ENCODE peak calls at places on chromosomes 2 and 18, in ten cellular contexts. X is immature natural killer cell; M is HTR-8/SVneo; N is NCI-H187 treated with DMSO at 0.1 percent for 48 hours; I is NCI-H510A treated with DMSO at 0.1 percent for 48 hours; W is SW 1271; V is foreskin fibroblast; F is activated CD4-positive, alpha-beta T cell treated with anti-CD3 and anti-CD28 coated beads for 1 hour; A is NCI-H2081; Y is naive thymus-derived CD4-positive, alpha-beta T cell. R is an unnamed sample.

GRCh38 chr2:169933124-169933711 is 106.0 kb downstream of the UBR3 start:
- DNase-seq in Y (no peak), I (peak), V (peak), M (peak), N (no peak), W (peak), F (no peak), X (no peak), A (peak), R (peak)

GRCh38 chr2:120654383-120655134 is 81.1 kb upstream of the GLI2 start:
- DNase-seq in I (no peak), Y (no peak), W (no peak), X (no peak), A (no peak), N (no peak), M (no peak), F (no peak), V (no peak), R (no peak)

GRCh38 chr18:8358066-8358795 is 251.0 kb upstream of the RAB12 start:
- DNase-seq in W (no peak), Y (no peak), A (no peak), N (no peak), X (no peak), V (no peak), I (peak), F (no peak), M (no peak), R (no peak)

GRCh38 chr2:54103454-54104314 is 11.7 kb upstream of the ACYP2 start:
- DNase-seq in M (peak), Y (no peak), I (peak), V (peak), N (no peak), A (no peak), X (peak), W (peak), F (peak), R (no peak)

GRCh38 chr18:66560092-66560491 is 43.8 kb downstream of the CDH19 start:
- DNase-seq in W (no peak), I (no peak), F (no peak), N (no peak), V (peak), M (no peak), Y (no peak), X (no peak), A (peak), R (peak)

GRCh38 chr2:102149644-102150455 is 7.3 kb downstream of the IL1R1 start:
- DNase-seq in W (no peak), V (no peak), F (no peak), N (no peak), M (no peak), X (no peak), A (no peak), I (no peak), Y (no peak), R (no peak)

GRCh38 chr2:12262681-12263436 is 453.9 kb upstream of the TRIB2 start:
- DNase-seq in X (no peak), A (no peak), V (peak), Y (no peak), W (no peak), F (no peak), N (peak), M (no peak), I (peak), R (no peak)

GRCh38 chr2:47155091-47155876 is at the start of gene STPG4:
- DNase-seq in W (no peak), Y (no peak), A (no peak), M (no peak), F (no peak), I (no peak), X (peak), V (no peak), N (no peak), R (no peak)

GRCh38 chr2:109259671-109260070 is 130.7 kb downstream of the SH3RF3 start:
- DNase-seq in V (no peak), N (no peak), X (no peak), M (no peak), A (no peak), W (no peak), Y (no peak), F (no peak), I (no peak), R (no peak)

GRCh38 chr2:229089806-229090205 is 181.3 kb downstream of the PID1 start:
- DNase-seq in X (no peak), Y (no peak), M (no peak), N (peak), A (no peak), W (no peak), F (no peak), V (peak), I (no peak), R (no peak)

GRCh38 chr2:190678444-190679162 is 29.7 kb downstream of the NAB1 start:
- DNase-seq in F (no peak), I (no peak), A (no peak), X (no peak), W (no peak), V (peak), M (no peak), Y (no peak), N (no peak), R (no peak)

GRCh38 chr2:157339965-157340655 is 14.5 kb upstream of the ERMN start:
- DNase-seq in A (no peak), N (no peak), W (no peak), F (no peak), M (no peak), X (no peak), I (no peak), V (no peak), Y (no peak), R (no peak)

GRCh38 chr2:24763843-24764242 is 29.3 kb downstream of the PTRHD1 start:
- DNase-seq in M (no peak), A (no peak), I (no peak), F (no peak), Y (no peak), X (no peak), N (no peak), W (no peak), V (no peak), R (no peak)

GRCh38 chr2:36535099-36535498 is 62.9 kb downstream of the FEZ2 start:
- DNase-seq in N (no peak), Y (no peak), M (no peak), W (no peak), A (no peak), V (no peak), I (no peak), X (no peak), F (no peak), R (no peak)

GRCh38 chr2:65232636-65233035 is 5.0 kb downstream of the ACTR2 start:
- DNase-seq in Y (no peak), N (no peak), I (no peak), X (no peak), F (no peak), M (peak), A (no peak), V (peak), W (no peak), R (no peak)

GRCh38 chr18:14999085-14999975 is 251.4 kb downstream of the ANKRD30B start:
- DNase-seq in N (no peak), X (no peak), M (no peak), F (no peak), Y (no peak), W (no peak), A (no peak), I (no peak), V (no peak), R (no peak)

GRCh38 chr2:28871620-28872019 is 1.5 kb upstream of the TRMT61B start:
- DNase-seq in W (no peak), N (no peak), I (no peak), M (no peak), X (no peak), F (no peak), A (no peak), V (no peak), Y (no peak), R (no peak)

GRCh38 chr18:23828426-23828825 is 139.2 kb downstream of the LAMA3 start:
- DNase-seq in N (no peak), A (peak), Y (peak), M (peak), X (peak), V (peak), I (no peak), F (peak), W (peak), R (peak)

GRCh38 chr2:62137431-62137830 is 58.5 kb upstream of the B3GNT2 start:
- DNase-seq in I (no peak), M (no peak), X (no peak), W (no peak), N (no peak), F (no peak), A (no peak), V (no peak), Y (no peak), R (no peak)

GRCh38 chr2:18792226-18792629 is 202.9 kb upstream of the NT5C1B start:
- DNase-seq in V (peak), X (no peak), I (no peak), W (no peak), Y (no peak), N (no peak), M (no peak), A (no peak), F (no peak), R (no peak)

GRCh38 chr18:3367491-3368091 is 82.4 kb upstream of the TGIF1 start:
- DNase-seq in V (peak), N (no peak), W (no peak), I (no peak), A (no peak), Y (no peak), M (peak), X (no peak), F (no peak), R (no peak)

GRCh38 chr2:180677200-180677599 is 303.2 kb upstream of the UBE2E3 start:
- DNase-seq in I (no peak), Y (no peak), M (no peak), X (no peak), N (no peak), W (no peak), V (no peak), F (no peak), A (no peak), R (no peak)

GRCh38 chr18:77548790-77549420 is 299.3 kb downstream of the GALR1 start:
- DNase-seq in N (no peak), M (no peak), F (no peak), X (no peak), I (no peak), Y (no peak), W (no peak), V (no peak), A (no peak), R (no peak)

GRCh38 chr2:197705912-197706838 is 1.0 kb downstream of the MARS2 start:
- DNase-seq in Y (peak), V (peak), A (no peak), M (peak), F (no peak), N (no peak), X (no peak), W (no peak), I (peak), R (no peak)

GRCh38 chr2:170161516-170162260 is 16.3 kb upstream of the MYO3B start:
- DNase-seq in X (no peak), F (no peak), W (no peak), I (no peak), M (no peak), Y (no peak), A (no peak), N (no peak), V (no peak), R (no peak)

GRCh38 chr2:232999354-232999753 is 13.7 kb downstream of the NGEF start:
- DNase-seq in V (no peak), I (no peak), W (no peak), F (no peak), N (no peak), X (no peak), M (no peak), Y (no peak), A (no peak), R (no peak)

GRCh38 chr2:219634951-219635751 is 7.7 kb downstream of the SLC4A3 start:
- DNase-seq in N (no peak), A (no peak), Y (no peak), W (no peak), M (no peak), F (no peak), I (no peak), X (no peak), V (no peak), R (no peak)

GRCh38 chr18:47969851-47970250 is 39.4 kb upstream of the SMAD2 start:
- DNase-seq in F (no peak), M (peak), Y (no peak), N (no peak), I (no peak), X (no peak), W (no peak), A (no peak), V (no peak), R (no peak)

R was measured in glomerular endothelial cell.